ENCODE peak calls at places on chromosomes 6 and 20, in four cellular contexts. One of them, this sample, is unnamed.

GRCh38 chr20:44694159-44694558 is 21.0 kb upstream of the CCN5 start:
- DNase-seq in GM12878: no peak
- DNase-seq in HepG2: no peak
- DNase-seq in K562: no peak
- DNase-seq in this sample: no peak

GRCh38 chr20:59835448-59836395 is 97.7 kb downstream of the SYCP2 start:
- DNase-seq in K562: no peak
- DNase-seq in GM12878: no peak
- DNase-seq in HepG2: no peak
- DNase-seq in this sample: peak

GRCh38 chr6:154257074-154257473 is 99.5 kb downstream of the IPCEF1 start:
- DNase-seq in HepG2: no peak
- DNase-seq in GM12878: no peak
- DNase-seq in K562: no peak
- DNase-seq in this sample: no peak

GRCh38 chr6:84728602-84729001 is 35.8 kb downstream of the TBX18 start:
- DNase-seq in HepG2: peak
- DNase-seq in K562: peak
- DNase-seq in GM12878: no peak
- DNase-seq in this sample: peak

GRCh38 chr20:1782181-1782580 is 113.0 kb upstream of the SIRPA start:
- DNase-seq in GM12878: no peak
- DNase-seq in K562: no peak
- DNase-seq in HepG2: no peak
- DNase-seq in this sample: no peak

GRCh38 chr6:56101141-56101553 is 146.2 kb downstream of the COL21A1 start:
- DNase-seq in K562: no peak
- DNase-seq in GM12878: no peak
- DNase-seq in HepG2: peak
- DNase-seq in this sample: no peak

GRCh38 chr6:32692019-32692418 is 25.6 kb upstream of the HLA-DQB1 start:
- DNase-seq in K562: peak
- DNase-seq in HepG2: peak
- DNase-seq in GM12878: peak
- DNase-seq in this sample: peak

GRCh38 chr20:37245671-37246237 is 15.9 kb downstream of the GHRH start:
- DNase-seq in GM12878: no peak
- DNase-seq in HepG2: no peak
- DNase-seq in K562: no peak
- DNase-seq in this sample: no peak

GRCh38 chr6:85920782-85921181 is 278.1 kb upstream of the SYNCRIP start:
- DNase-seq in GM12878: no peak
- DNase-seq in K562: no peak
- DNase-seq in HepG2: no peak
- DNase-seq in this sample: no peak

GRCh38 chr6:157763129-157763893 is 59.7 kb upstream of the SNX9 start:
- DNase-seq in K562: peak
- DNase-seq in HepG2: peak
- DNase-seq in GM12878: no peak
- DNase-seq in this sample: no peak

GRCh38 chr6:48032156-48032555 is 78.8 kb downstream of the PTCHD4 start:
- DNase-seq in GM12878: no peak
- DNase-seq in HepG2: peak
- DNase-seq in K562: no peak
- DNase-seq in this sample: no peak

GRCh38 chr20:61559706-61560315 is 307.8 kb downstream of the CDH4 start:
- DNase-seq in HepG2: no peak
- DNase-seq in GM12878: no peak
- DNase-seq in K562: no peak
- DNase-seq in this sample: no peak

GRCh38 chr6:2731281-2731909 is 19.3 kb downstream of the MYLK4 start:
- DNase-seq in HepG2: no peak
- DNase-seq in GM12878: no peak
- DNase-seq in K562: no peak
- DNase-seq in this sample: no peak

GRCh38 chr20:14824996-14825395 is 487.6 kb upstream of the FLRT3 start:
- DNase-seq in K562: no peak
- DNase-seq in HepG2: no peak
- DNase-seq in GM12878: no peak
- DNase-seq in this sample: no peak

GRCh38 chr6:167470101-167470835 is 145.4 kb downstream of the TTLL2 start:
- DNase-seq in GM12878: no peak
- DNase-seq in HepG2: no peak
- DNase-seq in K562: no peak
- DNase-seq in this sample: no peak

GRCh38 chr20:21436186-21436585 is 38.9 kb upstream of the NKX2-4 start:
- DNase-seq in GM12878: no peak
- DNase-seq in K562: no peak
- DNase-seq in HepG2: peak
- DNase-seq in this sample: no peak

GRCh38 chr20:60206259-60206658 is 248.0 kb downstream of the CDH26 start:
- DNase-seq in GM12878: no peak
- DNase-seq in HepG2: peak
- DNase-seq in K562: peak
- DNase-seq in this sample: peak

GRCh38 chr6:166313255-166314070 is 5.3 kb upstream of the PRR18 start:
- DNase-seq in K562: peak
- DNase-seq in GM12878: peak
- DNase-seq in HepG2: peak
- DNase-seq in this sample: peak

GRCh38 chr20:61352381-61353260 is 100.6 kb downstream of the CDH4 start:
- DNase-seq in K562: no peak
- DNase-seq in GM12878: no peak
- DNase-seq in HepG2: no peak
- DNase-seq in this sample: peak

GRCh38 chr6:100886078-100886477 is 4.9 kb upstream of the ASCC3 start:
- DNase-seq in K562: no peak
- DNase-seq in GM12878: no peak
- DNase-seq in HepG2: no peak
- DNase-seq in this sample: no peak

GRCh38 chr6:53306819-53307347 is 41.9 kb downstream of the ELOVL5 start:
- DNase-seq in K562: no peak
- DNase-seq in HepG2: peak
- DNase-seq in GM12878: peak
- DNase-seq in this sample: no peak

GRCh38 chr6:16731503-16732018 is 29.7 kb downstream of the ATXN1 start:
- DNase-seq in GM12878: peak
- DNase-seq in HepG2: no peak
- DNase-seq in K562: no peak
- DNase-seq in this sample: no peak

GRCh38 chr20:19779634-19780033 is 21.6 kb downstream of the RIN2 start:
- DNase-seq in K562: no peak
- DNase-seq in GM12878: peak
- DNase-seq in HepG2: no peak
- DNase-seq in this sample: no peak

GRCh38 chr6:81486234-81486633 is 266.2 kb downstream of the TENT5A start:
- DNase-seq in GM12878: no peak
- DNase-seq in HepG2: no peak
- DNase-seq in K562: no peak
- DNase-seq in this sample: no peak

DNA sequence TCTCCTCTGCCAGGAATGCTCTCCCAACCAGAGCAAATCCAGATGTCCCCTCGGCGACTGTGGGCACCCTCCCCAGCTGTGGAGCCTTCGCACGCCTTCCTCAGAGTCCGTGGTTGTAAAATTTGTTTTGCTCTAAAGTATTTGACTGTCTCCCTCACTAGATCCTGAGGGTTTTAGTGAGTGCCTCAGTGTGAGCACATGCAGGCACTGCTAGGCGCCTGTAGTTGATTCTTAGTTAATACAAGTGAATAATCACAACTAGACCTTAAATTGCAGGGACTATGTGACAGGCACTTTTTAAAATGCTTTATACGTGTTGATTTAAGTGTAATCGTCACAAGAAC is 680 bp upstream of the MTCH1 start:
- DNase-seq in K562: peak
- DNase-seq in HepG2: no peak
- DNase-seq in GM12878: no peak
- DNase-seq in this sample: no peak
- TF ChIP-seq FOXK2 in K562: no peak
- TF ChIP-seq FOXK2 in HepG2: no peak
- TF ChIP-seq FOXK2 in GM12878: no peak
- TF ChIP-seq FOXK2 in this sample: no peak

DNA sequence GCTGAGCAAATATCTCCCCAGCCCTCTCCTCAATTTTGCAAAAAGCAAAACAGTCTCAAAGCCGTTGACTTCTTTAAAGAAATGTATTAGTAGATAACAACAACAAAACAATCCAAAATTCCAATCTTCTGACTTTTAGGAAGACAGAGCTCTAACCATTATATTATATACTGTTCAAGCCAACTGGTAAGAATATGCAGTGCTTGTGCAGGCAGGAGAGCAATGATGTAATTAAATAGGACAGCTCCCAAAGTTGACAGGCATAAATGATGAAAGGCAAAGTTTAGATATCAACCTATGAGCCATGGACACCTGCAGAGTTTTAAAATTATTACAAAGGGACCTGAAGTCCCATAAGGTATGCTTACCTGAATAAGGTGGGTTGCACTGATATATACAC is 16.6 kb upstream of the CEP85L start:
- DNase-seq in HepG2: no peak
- DNase-seq in K562: no peak
- DNase-seq in GM12878: no peak
- DNase-seq in this sample: no peak
- TF ChIP-seq FOXK2 in HepG2: no peak
- TF ChIP-seq FOXK2 in K562: no peak
- TF ChIP-seq FOXK2 in GM12878: no peak
- TF ChIP-seq FOXK2 in this sample: no peak

DNA sequence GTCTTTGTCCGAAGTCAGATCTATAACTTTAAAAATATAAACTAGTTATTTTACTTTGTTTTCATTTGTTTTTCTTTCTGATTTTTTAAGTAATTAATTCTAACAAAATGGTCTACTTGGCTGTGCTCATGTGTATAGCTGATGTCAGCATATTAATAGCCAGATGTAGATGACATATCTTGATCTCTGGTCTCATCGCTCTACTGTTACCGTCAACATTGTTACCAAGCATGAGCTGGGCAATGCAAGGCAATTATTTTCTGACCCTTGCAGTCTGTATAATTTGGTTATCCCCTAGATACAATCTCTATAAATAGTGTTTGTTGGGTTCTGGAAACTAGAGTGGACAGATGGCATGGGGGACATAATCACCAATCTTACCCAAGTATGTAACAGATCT is 151.6 kb upstream of the PTPRK start:
- DNase-seq in K562: no peak
- DNase-seq in GM12878: no peak
- DNase-seq in HepG2: no peak
- DNase-seq in this sample: no peak
- TF ChIP-seq FOXK2 in K562: no peak
- TF ChIP-seq FOXK2 in GM12878: no peak
- TF ChIP-seq FOXK2 in HepG2: no peak
- TF ChIP-seq FOXK2 in this sample: no peak

GRCh38 chr20:34887023-34887422 is 10.6 kb downstream of the ACSS2 start:
- DNase-seq in HepG2: no peak
- DNase-seq in K562: no peak
- DNase-seq in GM12878: no peak
- DNase-seq in this sample: no peak
- TF ChIP-seq FOXK2 in HepG2: no peak
- TF ChIP-seq FOXK2 in K562: no peak
- TF ChIP-seq FOXK2 in GM12878: no peak
- TF ChIP-seq FOXK2 in this sample: no peak

GRCh38 chr20:24033151-24033550 is 44.6 kb upstream of the GGTLC1 start:
- DNase-seq in K562: no peak
- DNase-seq in GM12878: no peak
- DNase-seq in HepG2: no peak
- DNase-seq in this sample: no peak

GRCh38 chr20:24034820-24035219 is 46.2 kb upstream of the GGTLC1 start:
- DNase-seq in GM12878: no peak
- DNase-seq in HepG2: peak
- DNase-seq in K562: no peak
- DNase-seq in this sample: no peak

GRCh38 chr20:24032412-24032898 is 43.9 kb upstream of the GGTLC1 start:
- DNase-seq in GM12878: no peak
- DNase-seq in HepG2: no peak
- DNase-seq in K562: no peak
- DNase-seq in this sample: no peak

GRCh38 chr20:24039196-24039595 is 50.6 kb upstream of the GGTLC1 start:
- DNase-seq in HepG2: no peak
- DNase-seq in K562: no peak
- DNase-seq in GM12878: no peak
- DNase-seq in this sample: no peak

DNA sequence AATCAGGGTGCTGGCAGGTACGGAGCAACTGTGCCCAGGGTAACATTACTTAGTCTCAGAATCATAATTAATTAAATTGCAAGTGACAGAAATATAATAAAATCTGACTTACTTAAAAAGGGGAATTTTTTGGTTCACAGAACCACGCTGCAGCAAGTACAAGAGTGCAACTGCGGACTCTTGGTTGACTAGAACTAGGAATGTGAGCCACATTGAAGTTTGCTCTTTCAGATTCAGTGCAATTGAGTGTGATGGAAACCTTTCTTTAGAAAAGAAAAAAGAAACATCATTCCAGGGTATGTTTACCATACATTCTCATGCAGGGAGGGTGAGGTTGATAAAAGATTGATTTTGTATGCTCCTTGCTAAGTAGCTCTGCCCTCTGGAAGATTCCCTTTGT is 45.0 kb upstream of the GGTLC1 start:
- DNase-seq in K562: no peak
- DNase-seq in GM12878: no peak
- DNase-seq in HepG2: no peak
- DNase-seq in this sample: no peak
- TF ChIP-seq FOXK2 in K562: no peak
- TF ChIP-seq FOXK2 in GM12878: no peak
- TF ChIP-seq FOXK2 in HepG2: no peak
- TF ChIP-seq FOXK2 in this sample: no peak

GRCh38 chr20:57332105-57333089 is 2.8 kb downstream of the SPO11 start:
- DNase-seq in GM12878: no peak
- DNase-seq in K562: no peak
- DNase-seq in HepG2: no peak
- DNase-seq in this sample: no peak
- TF ChIP-seq FOXK2 in GM12878: no peak
- TF ChIP-seq FOXK2 in K562: no peak
- TF ChIP-seq FOXK2 in HepG2: no peak
- TF ChIP-seq FOXK2 in this sample: no peak

DNA sequence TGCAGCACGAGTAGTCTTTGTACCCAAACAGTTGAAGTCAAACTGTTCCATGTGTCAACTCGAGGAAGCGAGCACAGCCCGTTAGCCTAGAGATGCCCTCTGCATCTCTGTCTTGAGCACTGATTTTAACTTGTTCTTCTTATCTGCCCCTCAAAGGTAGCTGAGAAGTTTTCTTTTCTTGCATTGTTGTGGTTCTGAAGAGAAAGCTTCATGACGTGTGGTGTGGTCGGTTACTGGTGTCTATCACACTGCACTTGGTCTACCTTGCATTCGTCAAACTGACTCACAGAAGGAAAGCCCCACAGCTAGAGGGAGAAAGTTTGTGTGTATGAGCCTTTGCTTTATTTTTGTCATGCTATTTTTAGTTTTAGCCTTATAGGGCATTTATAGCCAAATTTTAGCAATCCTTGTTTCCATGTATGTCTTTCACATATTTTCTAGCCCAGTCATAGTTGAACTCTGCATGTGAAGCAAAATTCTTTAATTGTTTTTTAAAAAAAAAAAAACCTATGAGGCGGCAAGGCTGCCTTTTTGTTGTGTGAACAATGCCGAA is 115.1 kb downstream of the JAG1 start:
- DNase-seq in HepG2: no peak
- DNase-seq in K562: no peak
- DNase-seq in GM12878: peak
- DNase-seq in this sample: no peak
- TF ChIP-seq FOXK2 in HepG2: no peak
- TF ChIP-seq FOXK2 in K562: no peak
- TF ChIP-seq FOXK2 in GM12878: peak
- TF ChIP-seq FOXK2 in this sample: no peak

GRCh38 chr20:63714858-63715257 is 7.0 kb downstream of the ZGPAT start:
- DNase-seq in K562: no peak
- DNase-seq in HepG2: no peak
- DNase-seq in GM12878: no peak
- DNase-seq in this sample: no peak
- TF ChIP-seq FOXK2 in K562: no peak
- TF ChIP-seq FOXK2 in HepG2: no peak
- TF ChIP-seq FOXK2 in GM12878: no peak
- TF ChIP-seq FOXK2 in this sample: no peak